ENCODE peak calls at places on chromosome 9, in ten cellular contexts. Y is cardiac muscle cell; B is K562; E is A549; A is DND-41; O is right cardiac atrium; D is fibroblast of pulmonary artery; H is fibroblast of lung; Q is neural progenitor cell; N is CD8-positive, alpha-beta T cell. G is an unnamed sample.

GRCh38 chr9:34252670-34253459 is 74.0 kb downstream of the UBAP1 start:
- DNase-seq in Q (peak; percentile 80), O (peak; percentile 81), H (peak; percentile 60), D (peak; percentile 65), E (peak; percentile 71), B (peak; percentile 80), A (peak; percentile 61), Y (peak; percentile 62), N (peak; percentile 62), G (peak; percentile 63)

GRCh38 chr9:121636411-121636865 is 15.0 kb upstream of the DAB2IP start:
- DNase-seq in H (peak; percentile 23), N (no peak), O (peak; percentile 60), Y (peak; percentile 50), Q (no peak), B (no peak), A (no peak), D (peak; percentile 67), E (no peak), G (no peak)

GRCh38 chr9:94654165-94654894 is 15.0 kb upstream of the FBP1 start:
- DNase-seq in A (no peak), N (no peak), B (no peak), Y (no peak), E (no peak), H (no peak), D (no peak), O (no peak), Q (no peak), G (no peak)

GRCh38 chr9:130448771-130449170 is 4.0 kb downstream of the ASS1 start:
- DNase-seq in A (no peak), D (no peak), Y (no peak), H (no peak), N (no peak), E (no peak), O (peak; percentile 29), Q (no peak), B (no peak), G (no peak)

GRCh38 chr9:37923121-37923795 is 19.3 kb upstream of the SLC25A51 start:
- DNase-seq in O (no peak), Y (no peak), Q (no peak), A (no peak), N (no peak), E (no peak), B (peak; percentile 25), H (no peak), D (no peak), G (no peak)

GRCh38 chr9:27086818-27087680 is 22.0 kb upstream of the TEK start:
- DNase-seq in O (no peak), D (peak; percentile 76), Y (peak; percentile 67), B (no peak), N (no peak), E (no peak), A (no peak), H (peak; percentile 66), Q (no peak), G (no peak)

GRCh38 chr9:93097496-93098205 is 1.6 kb downstream of the CARD19 start:
- DNase-seq in Q (no peak), N (no peak), B (no peak), D (no peak), O (no peak), E (no peak), A (no peak), Y (no peak), H (no peak), G (no peak)

GRCh38 chr9:34227445-34227844 is 48.6 kb downstream of the UBAP1 start:
- DNase-seq in A (no peak), Y (peak; percentile 54), Q (no peak), E (no peak), B (no peak), O (no peak), D (peak; percentile 39), N (no peak), H (no peak), G (no peak)

GRCh38 chr9:83920469-83920941 is 727 bp downstream of the KIF27 start:
- DNase-seq in Y (peak; percentile 50), H (peak; percentile 56), E (peak; percentile 60), A (no peak), D (peak; percentile 50), N (peak; percentile 72), Q (no peak), B (peak; percentile 27), O (no peak), G (no peak)

GRCh38 chr9:12785251-12785880 is 10.5 kb downstream of the LURAP1L start:
- DNase-seq in Q (no peak), A (no peak), Y (no peak), D (no peak), H (peak; percentile 74), N (no peak), E (no peak), O (peak; percentile 39), B (no peak), G (no peak)

GRCh38 chr9:127489471-127490115 is 38.3 kb downstream of the LRSAM1 start:
- DNase-seq in B (peak; percentile 31), D (no peak), Q (peak; percentile 81), H (no peak), A (no peak), E (no peak), N (no peak), O (no peak), Y (no peak), G (no peak)

GRCh38 chr9:121952611-121953010 is 140.5 kb downstream of the TTLL11 start:
- DNase-seq in A (no peak), Q (no peak), Y (no peak), E (no peak), O (no peak), B (no peak), N (no peak), H (no peak), D (no peak), G (no peak)

GRCh38 chr9:72871685-72872084 is 81.2 kb downstream of the ALDH1A1 start:
- DNase-seq in E (no peak), Y (peak; percentile 55), D (peak; percentile 47), N (no peak), H (peak; percentile 65), B (no peak), Q (peak; percentile 19), A (no peak), O (no peak), G (no peak)

GRCh38 chr9:95204710-95205109 is 112.8 kb downstream of the FANCC start:
- DNase-seq in D (no peak), Y (no peak), B (no peak), O (no peak), A (no peak), N (no peak), H (no peak), E (no peak), Q (peak; percentile 25), G (no peak)

DNA sequence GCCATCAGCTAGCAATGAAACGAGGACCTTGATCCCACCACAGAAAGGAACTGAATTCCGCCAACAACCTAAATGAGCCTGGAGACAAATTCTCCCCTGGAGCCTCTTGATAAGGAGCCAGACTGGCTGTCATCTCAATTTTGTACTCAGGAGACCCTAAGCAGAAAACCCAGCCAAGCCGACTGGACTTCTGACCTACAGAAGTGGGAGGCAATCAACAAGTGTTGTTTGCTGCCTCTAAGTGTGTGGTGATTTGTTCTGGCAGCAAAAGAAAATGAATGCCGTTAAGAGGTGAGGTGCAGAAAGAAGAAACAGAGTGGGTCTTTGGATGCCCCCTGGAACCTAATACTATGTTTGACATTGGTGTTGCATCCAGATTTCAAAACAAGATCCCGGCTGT is 72.7 kb upstream of the SPATA31E1 start:
- DNase-seq in Q (no peak), D (no peak), Y (no peak), N (no peak), H (no peak), B (no peak), A (no peak), O (no peak), E (no peak), G (no peak)
- H3K4me3 ChIP-seq in Q (no peak overlapping the region), D (no peak overlapping the region), Y (no peak overlapping the region), N (no peak overlapping the region), H (no peak overlapping the region), B (no peak overlapping the region), A (no peak overlapping the region), O (no peak overlapping the region), E (no peak overlapping the region), G (no peak overlapping the region)

DNA sequence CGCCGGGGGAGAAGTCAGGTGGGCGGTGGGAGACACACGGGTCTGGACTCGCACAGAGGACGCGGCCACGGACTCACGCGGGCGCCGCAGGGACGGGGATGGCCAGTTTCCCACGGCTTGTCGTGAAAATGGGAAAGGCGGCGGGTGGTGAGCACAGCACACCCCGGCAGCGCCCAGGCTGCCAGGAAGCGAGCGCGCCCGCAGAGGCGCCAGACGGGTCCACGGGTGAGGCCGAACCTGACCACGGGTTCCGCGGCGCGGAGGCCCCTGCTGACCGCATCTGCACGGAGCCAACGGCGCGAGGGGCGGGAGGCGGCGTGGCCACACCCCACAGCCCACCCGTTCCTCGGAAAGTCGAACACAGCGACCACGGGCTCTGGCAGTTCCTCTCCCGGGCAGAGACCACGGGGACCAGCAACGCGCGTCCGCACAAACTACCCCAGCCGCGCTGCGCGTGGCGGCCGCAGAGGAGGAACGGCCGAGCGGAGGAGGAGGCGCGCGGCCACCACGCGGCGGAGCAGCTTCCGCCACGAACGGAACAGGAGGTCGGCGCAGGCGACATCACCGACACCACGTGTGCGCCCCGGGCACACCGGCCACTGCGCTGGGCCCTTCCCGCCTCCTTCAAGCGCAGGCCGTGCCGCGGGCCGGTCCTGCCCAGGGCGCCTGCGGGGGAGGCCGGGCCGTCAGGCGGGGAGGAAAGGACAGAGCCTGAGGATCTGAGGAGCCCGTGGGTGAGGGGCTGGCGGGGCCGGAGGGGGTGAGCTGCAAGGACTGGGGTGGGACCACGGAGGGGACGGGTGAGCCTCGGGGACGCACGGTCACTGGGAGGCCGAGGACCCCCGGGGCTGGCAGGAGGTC is 5.6 kb downstream of the EXD3 start:
- DNase-seq in B (no peak), N (no peak), Q (no peak), H (no peak), D (no peak), E (no peak), Y (no peak), A (no peak), O (peak; percentile 71), G (no peak)
- H3K4me3 ChIP-seq in B (no peak overlapping the region), N (peak overlapping the region; percentile 19), Q (no peak overlapping the region), H (peak overlapping the region; percentile 27), D (no peak overlapping the region), E (no peak overlapping the region), Y (no peak overlapping the region), A (no peak overlapping the region), O (no peak overlapping the region), G (no peak overlapping the region)

GRCh38 chr9:79581388-79581787 is 9.6 kb downstream of the TLE4 start:
- DNase-seq in Y (peak; percentile 65), D (peak; percentile 67), H (peak; percentile 66), N (no peak), E (no peak), Q (no peak), O (no peak), B (no peak), A (no peak), G (peak; percentile 14)
- H3K4me3 ChIP-seq in Y (no peak overlapping the region), D (no peak overlapping the region), H (no peak overlapping the region), N (peak overlapping the region; percentile 1), E (no peak overlapping the region), Q (peak overlapping the region; percentile 30), O (no peak overlapping the region), B (no peak overlapping the region), A (peak overlapping the region; percentile 16), G (peak overlapping the region; percentile 38)

DNA sequence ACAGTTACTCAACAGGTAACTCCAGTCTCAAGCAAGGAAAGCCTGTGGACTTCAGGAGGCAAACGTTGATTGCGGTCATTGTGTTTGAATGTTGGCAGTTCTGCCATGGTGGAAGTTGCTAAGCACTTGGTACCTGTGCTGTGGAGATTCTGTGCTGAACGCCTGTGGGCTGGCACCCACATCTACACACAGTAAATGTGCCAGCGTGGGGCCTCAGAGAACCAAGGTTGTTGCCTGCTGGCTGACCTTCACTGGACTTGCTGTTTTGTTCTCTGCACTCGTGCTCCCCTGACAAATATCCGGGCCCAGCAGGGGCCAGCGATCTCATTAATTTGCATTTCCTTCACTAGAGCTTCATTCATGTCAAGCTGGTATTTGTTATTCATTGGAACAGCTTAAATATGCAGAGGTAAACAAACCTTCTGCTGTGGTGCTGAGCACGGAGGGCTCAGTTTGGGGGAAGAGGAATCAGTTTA is 141.8 kb downstream of the PRKACG start:
- DNase-seq in Q (peak; percentile 65), N (no peak), A (no peak), Y (no peak), D (no peak), H (no peak), B (no peak), E (no peak), O (peak; percentile 73), G (no peak)
- H3K4me3 ChIP-seq in Q (peak overlapping the region; percentile 18), N (no peak overlapping the region), A (no peak overlapping the region), Y (no peak overlapping the region), D (no peak overlapping the region), H (no peak overlapping the region), B (no peak overlapping the region), E (no peak overlapping the region), O (no peak overlapping the region), G (no peak overlapping the region)

G was measured in naive thymus-derived CD4-positive, alpha-beta T cell.